ENCODE peak calls at places on chromosomes 3 and 15, in five cellular contexts. One of them, this sample, is unnamed.

GRCh38 chr15:68503791-68504720 is 72.1 kb upstream of the ITGA11 start:
- DNase-seq in pancreas: no peak
- DNase-seq in T-cell: no peak
- DNase-seq in PC-3: no peak
- DNase-seq in bronchial epithelial cell: no peak
- DNase-seq in this sample: peak

GRCh38 chr3:6416049-6416661 is 444.8 kb upstream of the GRM7 start:
- DNase-seq in pancreas: no peak
- DNase-seq in T-cell: no peak
- DNase-seq in PC-3: no peak
- DNase-seq in bronchial epithelial cell: no peak
- DNase-seq in this sample: no peak

GRCh38 chr3:27680517-27681246 is 41.4 kb downstream of the EOMES start:
- DNase-seq in pancreas: no peak
- DNase-seq in T-cell: no peak
- DNase-seq in PC-3: peak
- DNase-seq in bronchial epithelial cell: no peak
- DNase-seq in this sample: no peak

GRCh38 chr15:53976844-53977392 is 1.3 kb upstream of the UNC13C start:
- DNase-seq in pancreas: no peak
- DNase-seq in T-cell: no peak
- DNase-seq in PC-3: peak
- DNase-seq in bronchial epithelial cell: peak
- DNase-seq in this sample: peak

GRCh38 chr15:40045572-40046217 is 6.7 kb upstream of the SRP14 start:
- DNase-seq in pancreas: no peak
- DNase-seq in T-cell: no peak
- DNase-seq in PC-3: no peak
- DNase-seq in bronchial epithelial cell: no peak
- DNase-seq in this sample: peak

GRCh38 chr15:73273181-73274002 is 95.4 kb downstream of the HCN4 start:
- DNase-seq in pancreas: peak
- DNase-seq in T-cell: peak
- DNase-seq in PC-3: peak
- DNase-seq in bronchial epithelial cell: peak
- DNase-seq in this sample: peak

GRCh38 chr15:70907784-70908471 is 15.3 kb downstream of the LRRC49 start:
- DNase-seq in pancreas: no peak
- DNase-seq in T-cell: no peak
- DNase-seq in PC-3: no peak
- DNase-seq in bronchial epithelial cell: no peak
- DNase-seq in this sample: no peak

GRCh38 chr3:138154534-138154933 is 20.2 kb downstream of the DBR1 start:
- DNase-seq in pancreas: no peak
- DNase-seq in T-cell: no peak
- DNase-seq in PC-3: no peak
- DNase-seq in bronchial epithelial cell: no peak
- DNase-seq in this sample: no peak

GRCh38 chr3:71142440-71143161 is 440.9 kb downstream of the FOXP1 start:
- DNase-seq in pancreas: no peak
- DNase-seq in T-cell: no peak
- DNase-seq in PC-3: no peak
- DNase-seq in bronchial epithelial cell: no peak
- DNase-seq in this sample: no peak

GRCh38 chr3:126845910-126846309 is 137.0 kb upstream of the PLXNA1 start:
- DNase-seq in pancreas: no peak
- DNase-seq in T-cell: no peak
- DNase-seq in PC-3: no peak
- DNase-seq in bronchial epithelial cell: no peak
- DNase-seq in this sample: peak